ENCODE peak calls at places on chromosomes 16 and 17, in five cellular contexts. X, N, I, H and B are unnamed samples.
A peak's percentile ranks its signal among the peaks of the same experiment; 100 is the strongest.

GRCh38 chr16:88687254-88687576 is 908 bp upstream of the SNAI3 start:
- DNase-seq in N (no peak), I (no peak), X (no peak), H (no peak), B (no peak)

GRCh38 chr17:27496501-27496943 is 40.3 kb downstream of the KSR1 start:
- DNase-seq in I (no peak), H (no peak), X (no peak), N (no peak), B (peak; percentile 97)

GRCh38 chr16:11190585-11191565 is 65.1 kb downstream of the SOCS1 start:
- DNase-seq in I (no peak), X (peak; percentile 27), H (no peak), N (no peak), B (no peak)

GRCh38 chr17:69144621-69145255 is 3.0 kb upstream of the ABCA6 start:
- DNase-seq in H (no peak), X (no peak), N (no peak), I (no peak), B (no peak)

GRCh38 chr17:49574283-49574892 is 1.3 kb upstream of the NXPH3 start:
- DNase-seq in H (no peak), N (no peak), X (no peak), I (no peak), B (peak; percentile 42)

GRCh38 chr16:87713469-87714229 is 52.1 kb downstream of the KLHDC4 start:
- DNase-seq in I (no peak), N (no peak), H (no peak), X (no peak), B (no peak)

GRCh38 chr17:55264640-55265298 is at the start of gene HLF:
- DNase-seq in X (peak; percentile 59), I (peak; percentile 82), N (peak; percentile 74), H (no peak), B (peak; percentile 91)

GRCh38 chr16:86198201-86199118 is 299.5 kb downstream of the IRF8 start:
- DNase-seq in I (no peak), X (no peak), H (no peak), N (no peak), B (no peak)

GRCh38 chr16:25546781-25547180 is 145.0 kb upstream of the HS3ST4 start:
- DNase-seq in H (no peak), N (no peak), I (no peak), X (no peak), B (no peak)

GRCh38 chr17:17514361-17514992 is 18.3 kb upstream of the RASD1 start:
- DNase-seq in X (no peak), N (no peak), H (no peak), I (no peak), B (no peak)

GRCh38 chr17:8312726-8313600 is 2.9 kb downstream of the ARHGEF15 start:
- DNase-seq in H (no peak), X (no peak), N (no peak), I (no peak), B (no peak)

GRCh38 chr17:8314797-8315739 is 5.0 kb downstream of the ARHGEF15 start:
- DNase-seq in I (no peak), H (no peak), X (no peak), N (no peak), B (no peak)

GRCh38 chr17:8318536-8318935 is 8.5 kb downstream of the ARHGEF15 start:
- DNase-seq in X (no peak), N (no peak), H (no peak), I (no peak), B (no peak)

GRCh38 chr17:8318010-8318409 is 8.0 kb downstream of the ARHGEF15 start:
- DNase-seq in I (no peak), X (no peak), H (no peak), N (no peak), B (no peak)

DNA sequence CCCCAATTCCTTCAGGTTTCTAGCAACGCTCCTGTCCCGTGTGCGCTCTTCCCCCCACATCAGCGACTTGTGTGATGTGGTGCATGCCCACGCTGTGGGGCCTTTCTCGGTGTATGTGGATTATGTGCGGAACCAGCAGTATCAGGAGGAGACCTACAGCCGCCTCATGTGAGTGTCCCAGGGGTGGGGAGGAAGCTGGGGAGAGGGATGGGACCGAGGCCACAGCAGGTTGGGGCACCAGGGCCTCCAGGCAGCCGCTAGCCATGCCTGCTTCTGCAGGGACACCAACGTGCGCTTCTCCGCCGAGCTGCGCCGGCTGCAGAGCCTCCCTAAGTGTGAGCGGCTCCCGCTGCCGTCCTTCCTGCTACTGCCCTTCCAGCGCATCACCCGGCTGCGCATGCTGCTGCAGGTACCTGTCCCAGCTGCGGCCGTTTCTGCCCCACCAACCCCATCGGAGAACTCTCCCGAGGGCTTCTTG is 5.7 kb downstream of the ARHGEF15 start:
- DNase-seq in I (no peak), N (no peak), H (no peak), X (no peak), B (no peak)
- H3K4me3 ChIP-seq in I (peak overlapping the region; percentile 16), N (no peak overlapping the region), H (no peak overlapping the region), X (no peak overlapping the region), B (no peak overlapping the region)

DNA sequence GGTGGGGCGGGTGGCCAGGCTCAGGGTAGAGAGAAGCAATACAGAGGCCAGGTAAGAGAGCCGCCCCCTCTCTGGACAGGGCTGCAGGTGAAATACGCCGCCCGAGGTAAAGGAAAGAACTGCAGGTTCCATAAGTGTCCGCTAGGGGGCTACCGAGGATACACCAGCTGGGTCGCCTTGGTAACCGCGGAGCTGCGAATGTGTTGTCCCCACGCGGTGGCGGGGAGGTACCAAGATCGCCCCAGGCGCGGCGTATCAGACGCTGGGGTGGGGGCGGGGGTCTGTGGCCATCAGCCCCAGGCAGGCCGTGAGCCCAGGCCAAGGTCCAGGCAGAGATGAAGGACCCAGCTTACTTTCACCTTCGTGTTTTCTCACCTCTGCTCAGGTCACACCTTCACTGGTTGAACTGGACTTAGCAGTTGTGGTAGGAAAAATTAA is 18.4 kb upstream of the ZFP90 start:
- DNase-seq in H (no peak), N (peak; percentile 83), X (peak; percentile 79), I (peak; percentile 84), B (peak; percentile 93)
- H3K4me3 ChIP-seq in H (no peak overlapping the region), N (no peak overlapping the region), X (peak overlapping the region; percentile 38), I (peak overlapping the region; percentile 6), B (peak overlapping the region; percentile 6)

DNA sequence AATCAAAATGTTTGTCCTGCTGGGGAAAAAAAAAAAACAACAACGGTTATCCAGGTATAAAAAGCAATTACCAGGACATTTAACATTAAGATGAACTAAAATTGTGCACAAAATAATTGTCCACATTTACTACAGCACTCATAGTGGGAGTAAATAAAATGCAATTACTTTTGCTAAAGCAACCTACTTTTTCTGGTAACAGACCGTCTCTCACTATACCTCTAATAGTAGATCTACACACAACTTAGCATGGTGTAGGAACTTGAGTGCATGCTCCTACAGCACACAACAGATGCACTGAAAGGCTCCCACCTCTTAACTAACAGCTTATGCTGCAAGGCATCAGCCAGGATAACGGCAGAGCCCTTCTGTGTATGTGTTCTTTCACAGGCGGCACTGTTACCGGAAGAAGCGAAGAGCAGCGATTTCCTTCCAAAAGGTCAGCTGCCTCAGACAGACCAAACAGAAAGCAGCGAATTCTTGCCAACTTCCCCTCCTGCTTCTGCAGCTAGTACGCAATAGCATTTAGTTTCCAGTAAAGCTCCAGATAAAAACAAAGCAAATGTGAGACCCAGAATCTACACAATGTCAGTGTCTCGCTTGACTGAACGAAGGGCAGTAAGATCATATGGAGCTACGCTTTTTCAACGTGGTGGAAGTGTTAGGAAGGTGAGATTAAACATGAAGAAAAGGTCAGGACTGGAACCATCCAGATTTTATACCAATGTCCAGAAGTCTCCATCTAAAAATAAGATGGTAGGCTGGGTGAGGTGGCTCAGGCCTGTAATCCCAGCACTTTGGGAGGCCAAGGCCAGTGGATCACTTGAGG is 27.6 kb downstream of the STAT5B start:
- DNase-seq in N (no peak), X (peak; percentile 98), I (peak; percentile 90), H (no peak), B (no peak)
- H3K4me3 ChIP-seq in N (peak overlapping the region; percentile 24), X (peak overlapping the region; percentile 47), I (peak overlapping the region; percentile 25), H (no peak overlapping the region), B (no peak overlapping the region)

GRCh38 chr17:35566955-35567354 is 6.3 kb upstream of the SLFN14 start:
- DNase-seq in H (no peak), X (no peak), N (no peak), I (no peak), B (no peak)

GRCh38 chr17:35568561-35568960 is 7.9 kb upstream of the SLFN14 start:
- DNase-seq in X (peak; percentile 59), N (no peak), H (no peak), I (no peak), B (peak; percentile 32)

GRCh38 chr17:35569405-35569804 is 8.8 kb upstream of the SLFN14 start:
- DNase-seq in X (no peak), H (no peak), I (no peak), N (no peak), B (no peak)
- H3K4me3 ChIP-seq in X (no peak overlapping the region), H (peak overlapping the region; percentile 91), I (no peak overlapping the region), N (peak overlapping the region; percentile 12), B (peak overlapping the region; percentile 54)

GRCh38 chr17:1998426-1998784 is 26.7 kb downstream of the RTN4RL1 start:
- DNase-seq in N (no peak), H (no peak), X (no peak), I (no peak), B (no peak)
- H3K4me3 ChIP-seq in N (no peak overlapping the region), H (no peak overlapping the region), X (no peak overlapping the region), I (peak overlapping the region; percentile 46), B (peak overlapping the region; percentile 19)

DNA sequence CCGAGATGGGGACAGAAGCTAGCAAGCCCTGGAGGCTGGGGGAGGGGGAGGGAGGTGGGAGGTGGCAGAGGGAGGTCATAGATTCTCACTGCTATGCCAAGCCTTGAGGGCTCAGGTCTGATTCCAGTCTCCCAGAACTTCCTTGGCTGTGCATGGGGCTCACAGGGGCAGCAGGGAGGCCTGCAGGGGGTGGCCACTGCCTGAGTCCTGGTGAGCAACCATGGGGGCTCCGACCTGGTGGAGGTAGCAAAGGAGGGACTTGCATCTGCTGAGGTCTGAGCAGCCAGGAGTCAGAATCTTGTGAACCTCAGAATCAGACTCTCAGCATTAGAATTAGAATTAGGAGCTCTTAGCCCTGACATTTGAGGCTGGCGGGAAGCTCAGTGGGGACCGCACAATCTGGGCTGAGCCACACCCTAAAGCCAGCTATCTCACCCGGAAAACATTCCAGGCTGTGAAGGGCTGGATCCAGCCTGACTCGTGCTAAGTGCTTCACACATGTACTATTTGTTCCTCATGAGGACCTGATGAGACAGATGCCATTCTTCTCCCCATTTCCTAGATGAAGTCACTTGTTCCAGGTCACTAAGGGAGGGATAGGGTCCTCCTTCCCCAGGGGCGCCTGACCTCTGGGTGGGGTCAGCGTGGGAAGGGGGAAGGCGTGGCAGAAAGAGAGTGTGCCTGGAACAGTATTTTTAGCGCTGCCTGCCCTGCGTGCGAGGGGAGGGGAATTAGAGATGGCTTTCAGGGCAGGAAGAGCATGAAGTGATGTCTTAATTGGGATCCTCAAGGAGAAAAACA is 17.3 kb upstream of the KCNJ12 start:
- DNase-seq in H (no peak), X (no peak), I (peak; percentile 40), N (no peak), B (no peak)
- H3K4me3 ChIP-seq in H (no peak overlapping the region), X (no peak overlapping the region), I (no peak overlapping the region), N (no peak overlapping the region), B (no peak overlapping the region)

DNA sequence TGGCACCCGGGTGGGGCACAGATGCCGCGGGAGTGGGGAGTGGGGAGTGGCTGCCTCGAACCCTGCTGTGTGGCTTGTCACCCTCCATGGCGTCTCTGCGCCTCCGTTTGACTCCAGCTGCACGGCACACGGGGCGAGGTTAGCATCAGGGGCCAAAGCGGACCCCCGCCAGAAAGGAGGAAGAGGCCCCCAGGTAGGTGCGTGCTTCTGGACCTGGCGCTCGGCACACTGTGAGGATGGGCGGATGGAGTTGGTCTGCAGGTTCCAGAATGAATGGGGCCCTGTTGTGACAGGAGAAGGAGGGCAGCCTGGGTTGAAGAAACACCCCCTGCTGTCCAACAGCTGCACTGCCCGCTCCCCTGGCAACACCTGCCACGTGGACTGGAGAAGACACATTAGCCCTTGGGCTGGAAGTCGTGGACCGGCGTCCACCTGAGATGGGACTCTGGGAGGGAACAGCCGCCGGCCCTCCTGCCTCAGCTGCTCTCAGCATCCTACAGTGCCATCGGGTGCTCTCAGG is 9.4 kb upstream of the FASN start:
- DNase-seq in X (no peak), H (no peak), I (no peak), N (no peak), B (peak; percentile 42)
- H3K4me3 ChIP-seq in X (no peak overlapping the region), H (no peak overlapping the region), I (no peak overlapping the region), N (no peak overlapping the region), B (no peak overlapping the region)